ENCODE peak calls at places on chromosomes 6 and 20, in nine cellular contexts. One of them, this sample, is unnamed. For H3K4me1, the result is how much of the 10 kb centered on the place peaks cover.

GRCh38 chr6:72621243-72622093 is at the start of gene KCNQ5:
- DNase-seq in prostate gland: no peak
- DNase-seq in body of pancreas: peak
- DNase-seq in A549: peak
- DNase-seq in CD4-positive, alpha-beta memory T cell: peak
- DNase-seq in pancreas: peak
- DNase-seq in effector memory CD4-positive, alpha-beta T cell: no peak
- DNase-seq in A673: peak
- DNase-seq in PC-9: peak
- DNase-seq in this sample: no peak

GRCh38 chr6:193773-194310 is 98.4 kb upstream of the DUSP22 start:
- DNase-seq in prostate gland: no peak
- DNase-seq in body of pancreas: no peak
- DNase-seq in A549: no peak
- DNase-seq in CD4-positive, alpha-beta memory T cell: peak
- DNase-seq in pancreas: no peak
- DNase-seq in effector memory CD4-positive, alpha-beta T cell: no peak
- DNase-seq in A673: no peak
- DNase-seq in PC-9: no peak
- DNase-seq in this sample: no peak

GRCh38 chr20:46683939-46684750 is 5.1 kb downstream of the TP53RK start:
- DNase-seq in prostate gland: peak
- DNase-seq in body of pancreas: peak
- DNase-seq in A549: no peak
- DNase-seq in CD4-positive, alpha-beta memory T cell: no peak
- DNase-seq in pancreas: peak
- DNase-seq in effector memory CD4-positive, alpha-beta T cell: no peak
- DNase-seq in A673: peak
- DNase-seq in PC-9: peak
- DNase-seq in this sample: peak

GRCh38 chr6:16760536-16761468 is at the start of gene ATXN1:
- DNase-seq in prostate gland: peak
- DNase-seq in body of pancreas: peak
- DNase-seq in A549: peak
- DNase-seq in CD4-positive, alpha-beta memory T cell: no peak
- DNase-seq in pancreas: peak
- DNase-seq in effector memory CD4-positive, alpha-beta T cell: peak
- DNase-seq in A673: peak
- DNase-seq in PC-9: peak
- DNase-seq in this sample: peak

GRCh38 chr20:51763965-51764602 is 4.1 kb downstream of the ATP9A start:
- DNase-seq in prostate gland: no peak
- DNase-seq in body of pancreas: no peak
- DNase-seq in A549: peak
- DNase-seq in CD4-positive, alpha-beta memory T cell: no peak
- DNase-seq in pancreas: no peak
- DNase-seq in effector memory CD4-positive, alpha-beta T cell: no peak
- DNase-seq in A673: no peak
- DNase-seq in PC-9: no peak
- DNase-seq in this sample: no peak

GRCh38 chr20:30815577-30816181 is 441.8 kb upstream of the DEFB115 start:
- DNase-seq in prostate gland: no peak
- DNase-seq in body of pancreas: no peak
- DNase-seq in A549: no peak
- DNase-seq in CD4-positive, alpha-beta memory T cell: no peak
- DNase-seq in pancreas: no peak
- DNase-seq in effector memory CD4-positive, alpha-beta T cell: no peak
- DNase-seq in A673: no peak
- DNase-seq in PC-9: no peak
- DNase-seq in this sample: no peak

GRCh38 chr6:166258854-166259276 is 49.3 kb downstream of the PRR18 start:
- DNase-seq in prostate gland: no peak
- DNase-seq in body of pancreas: no peak
- DNase-seq in A549: no peak
- DNase-seq in CD4-positive, alpha-beta memory T cell: no peak
- DNase-seq in pancreas: no peak
- DNase-seq in effector memory CD4-positive, alpha-beta T cell: peak
- DNase-seq in A673: no peak
- DNase-seq in PC-9: peak
- DNase-seq in this sample: peak

GRCh38 chr20:47926731-47927130 is 141.4 kb upstream of the SULF2 start:
- DNase-seq in prostate gland: no peak
- DNase-seq in body of pancreas: no peak
- DNase-seq in A549: no peak
- DNase-seq in CD4-positive, alpha-beta memory T cell: no peak
- DNase-seq in pancreas: no peak
- DNase-seq in effector memory CD4-positive, alpha-beta T cell: no peak
- DNase-seq in A673: no peak
- DNase-seq in PC-9: no peak
- DNase-seq in this sample: no peak

GRCh38 chr20:32682508-32682987 is 8.8 kb upstream of the C20orf203 start:
- DNase-seq in prostate gland: no peak
- DNase-seq in body of pancreas: no peak
- DNase-seq in A549: no peak
- DNase-seq in CD4-positive, alpha-beta memory T cell: no peak
- DNase-seq in pancreas: no peak
- DNase-seq in effector memory CD4-positive, alpha-beta T cell: no peak
- DNase-seq in A673: no peak
- DNase-seq in PC-9: no peak
- DNase-seq in this sample: no peak
- H3K4me1 ChIP-seq in prostate gland: under half
- H3K4me1 ChIP-seq in body of pancreas: under half
- H3K4me1 ChIP-seq in A549: under half
- H3K4me1 ChIP-seq in CD4-positive, alpha-beta memory T cell: under half
- H3K4me1 ChIP-seq in pancreas: under half
- H3K4me1 ChIP-seq in effector memory CD4-positive, alpha-beta T cell: under half
- H3K4me1 ChIP-seq in A673: under half
- H3K4me1 ChIP-seq in PC-9: under half
- H3K4me1 ChIP-seq in this sample: under half

GRCh38 chr20:50112512-50113419 is at the start of gene UBE2V1:
- DNase-seq in prostate gland: peak
- DNase-seq in body of pancreas: peak
- DNase-seq in A549: peak
- DNase-seq in CD4-positive, alpha-beta memory T cell: peak
- DNase-seq in pancreas: peak
- DNase-seq in effector memory CD4-positive, alpha-beta T cell: peak
- DNase-seq in A673: peak
- DNase-seq in PC-9: peak
- DNase-seq in this sample: peak

GRCh38 chr20:50115591-50116367 is 2.8 kb upstream of the UBE2V1 start:
- DNase-seq in prostate gland: peak
- DNase-seq in body of pancreas: peak
- DNase-seq in A549: peak
- DNase-seq in CD4-positive, alpha-beta memory T cell: peak
- DNase-seq in pancreas: peak
- DNase-seq in effector memory CD4-positive, alpha-beta T cell: peak
- DNase-seq in A673: peak
- DNase-seq in PC-9: peak
- DNase-seq in this sample: peak

GRCh38 chr20:50116368-50116999 is 3.5 kb upstream of the UBE2V1 start:
- DNase-seq in prostate gland: no peak
- DNase-seq in body of pancreas: peak
- DNase-seq in A549: no peak
- DNase-seq in CD4-positive, alpha-beta memory T cell: no peak
- DNase-seq in pancreas: no peak
- DNase-seq in effector memory CD4-positive, alpha-beta T cell: no peak
- DNase-seq in A673: no peak
- DNase-seq in PC-9: no peak
- DNase-seq in this sample: peak

GRCh38 chr20:50113420-50114224 is 672 bp upstream of the UBE2V1 start:
- DNase-seq in prostate gland: no peak
- DNase-seq in body of pancreas: no peak
- DNase-seq in A549: no peak
- DNase-seq in CD4-positive, alpha-beta memory T cell: no peak
- DNase-seq in pancreas: no peak
- DNase-seq in effector memory CD4-positive, alpha-beta T cell: no peak
- DNase-seq in A673: no peak
- DNase-seq in PC-9: no peak
- DNase-seq in this sample: peak

GRCh38 chr20:50115041-50115512 is 2.1 kb upstream of the UBE2V1 start:
- DNase-seq in prostate gland: no peak
- DNase-seq in body of pancreas: no peak
- DNase-seq in A549: no peak
- DNase-seq in CD4-positive, alpha-beta memory T cell: no peak
- DNase-seq in pancreas: no peak
- DNase-seq in effector memory CD4-positive, alpha-beta T cell: no peak
- DNase-seq in A673: no peak
- DNase-seq in PC-9: no peak
- DNase-seq in this sample: no peak
- H3K4me1 ChIP-seq in prostate gland: under half
- H3K4me1 ChIP-seq in body of pancreas: half or more
- H3K4me1 ChIP-seq in A549: under half
- H3K4me1 ChIP-seq in CD4-positive, alpha-beta memory T cell: half or more
- H3K4me1 ChIP-seq in pancreas: under half
- H3K4me1 ChIP-seq in effector memory CD4-positive, alpha-beta T cell: under half
- H3K4me1 ChIP-seq in A673: under half
- H3K4me1 ChIP-seq in PC-9: under half
- H3K4me1 ChIP-seq in this sample: under half

GRCh38 chr20:44471481-44471882 is 4.2 kb upstream of the TTPAL start:
- DNase-seq in prostate gland: no peak
- DNase-seq in body of pancreas: no peak
- DNase-seq in A549: peak
- DNase-seq in CD4-positive, alpha-beta memory T cell: no peak
- DNase-seq in pancreas: no peak
- DNase-seq in effector memory CD4-positive, alpha-beta T cell: no peak
- DNase-seq in A673: peak
- DNase-seq in PC-9: no peak
- DNase-seq in this sample: no peak
- H3K4me1 ChIP-seq in prostate gland: under half
- H3K4me1 ChIP-seq in body of pancreas: under half
- H3K4me1 ChIP-seq in A549: under half
- H3K4me1 ChIP-seq in CD4-positive, alpha-beta memory T cell: under half
- H3K4me1 ChIP-seq in pancreas: under half
- H3K4me1 ChIP-seq in effector memory CD4-positive, alpha-beta T cell: under half
- H3K4me1 ChIP-seq in A673: under half
- H3K4me1 ChIP-seq in PC-9: under half
- H3K4me1 ChIP-seq in this sample: under half

DNA sequence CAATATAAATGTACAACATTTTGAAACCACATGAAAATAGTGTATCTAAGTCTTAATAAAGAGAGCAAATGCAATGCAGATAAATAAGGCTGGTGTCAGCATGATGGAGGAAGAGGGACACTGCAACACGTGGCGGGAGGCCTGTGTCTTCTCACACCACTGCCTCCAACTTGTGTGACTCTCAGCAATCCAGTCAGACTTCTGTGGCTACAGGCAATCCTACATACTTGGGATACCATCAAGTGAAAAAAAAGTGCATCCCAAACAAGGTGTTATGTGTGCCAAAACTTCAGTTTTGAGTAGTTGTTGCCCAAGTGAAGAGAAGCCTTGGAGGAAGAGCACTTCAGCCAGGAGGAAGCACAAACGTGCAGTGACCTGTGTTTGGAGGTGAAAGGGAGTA is 68.6 kb downstream of the PKIB start:
- DNase-seq in prostate gland: no peak
- DNase-seq in body of pancreas: no peak
- DNase-seq in A549: no peak
- DNase-seq in CD4-positive, alpha-beta memory T cell: no peak
- DNase-seq in pancreas: no peak
- DNase-seq in effector memory CD4-positive, alpha-beta T cell: no peak
- DNase-seq in A673: no peak
- DNase-seq in PC-9: no peak
- DNase-seq in this sample: no peak
- H3K4me1 ChIP-seq in prostate gland: under half
- H3K4me1 ChIP-seq in body of pancreas: under half
- H3K4me1 ChIP-seq in A549: under half
- H3K4me1 ChIP-seq in CD4-positive, alpha-beta memory T cell: under half
- H3K4me1 ChIP-seq in pancreas: under half
- H3K4me1 ChIP-seq in effector memory CD4-positive, alpha-beta T cell: under half
- H3K4me1 ChIP-seq in A673: under half
- H3K4me1 ChIP-seq in PC-9: under half
- H3K4me1 ChIP-seq in this sample: under half

GRCh38 chr20:57393321-57394086 is 2.3 kb downstream of the RBM38 start:
- DNase-seq in prostate gland: no peak
- DNase-seq in body of pancreas: no peak
- DNase-seq in A549: no peak
- DNase-seq in CD4-positive, alpha-beta memory T cell: no peak
- DNase-seq in pancreas: peak
- DNase-seq in effector memory CD4-positive, alpha-beta T cell: no peak
- DNase-seq in A673: no peak
- DNase-seq in PC-9: peak
- DNase-seq in this sample: no peak
- H3K4me1 ChIP-seq in prostate gland: under half
- H3K4me1 ChIP-seq in body of pancreas: under half
- H3K4me1 ChIP-seq in A549: under half
- H3K4me1 ChIP-seq in CD4-positive, alpha-beta memory T cell: half or more
- H3K4me1 ChIP-seq in pancreas: under half
- H3K4me1 ChIP-seq in effector memory CD4-positive, alpha-beta T cell: half or more
- H3K4me1 ChIP-seq in A673: under half
- H3K4me1 ChIP-seq in PC-9: under half
- H3K4me1 ChIP-seq in this sample: under half

DNA sequence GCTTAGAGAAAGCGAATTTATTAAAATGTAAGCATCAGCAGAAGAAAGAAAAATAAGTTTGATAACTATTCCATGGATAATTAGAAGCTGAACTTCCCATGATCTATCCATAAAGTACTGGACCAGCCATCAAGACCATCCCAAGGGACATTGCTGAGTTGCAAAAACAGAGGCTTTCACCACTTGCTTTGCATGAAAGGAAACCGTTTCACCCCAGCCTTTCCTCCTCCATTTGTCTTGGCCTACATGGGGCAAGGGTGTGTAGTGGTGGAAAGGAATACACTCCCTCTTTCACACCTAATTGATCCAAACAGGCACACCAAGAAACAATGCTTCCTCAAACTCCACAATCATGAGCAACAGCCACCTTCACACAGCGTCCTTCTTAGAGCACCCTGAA is 10.4 kb downstream of the HIVEP2 start:
- DNase-seq in prostate gland: no peak
- DNase-seq in body of pancreas: no peak
- DNase-seq in A549: no peak
- DNase-seq in CD4-positive, alpha-beta memory T cell: no peak
- DNase-seq in pancreas: no peak
- DNase-seq in effector memory CD4-positive, alpha-beta T cell: no peak
- DNase-seq in A673: no peak
- DNase-seq in PC-9: no peak
- DNase-seq in this sample: no peak
- H3K4me1 ChIP-seq in prostate gland: under half
- H3K4me1 ChIP-seq in body of pancreas: under half
- H3K4me1 ChIP-seq in A549: under half
- H3K4me1 ChIP-seq in CD4-positive, alpha-beta memory T cell: half or more
- H3K4me1 ChIP-seq in pancreas: under half
- H3K4me1 ChIP-seq in effector memory CD4-positive, alpha-beta T cell: half or more
- H3K4me1 ChIP-seq in A673: under half
- H3K4me1 ChIP-seq in PC-9: under half
- H3K4me1 ChIP-seq in this sample: under half

GRCh38 chr6:36848658-36849441 is 9.6 kb upstream of the CPNE5 start:
- DNase-seq in prostate gland: peak
- DNase-seq in body of pancreas: peak
- DNase-seq in A549: no peak
- DNase-seq in CD4-positive, alpha-beta memory T cell: no peak
- DNase-seq in pancreas: peak
- DNase-seq in effector memory CD4-positive, alpha-beta T cell: no peak
- DNase-seq in A673: no peak
- DNase-seq in PC-9: peak
- DNase-seq in this sample: no peak
- H3K4me1 ChIP-seq in prostate gland: under half
- H3K4me1 ChIP-seq in body of pancreas: under half
- H3K4me1 ChIP-seq in A549: under half
- H3K4me1 ChIP-seq in CD4-positive, alpha-beta memory T cell: under half
- H3K4me1 ChIP-seq in pancreas: under half
- H3K4me1 ChIP-seq in effector memory CD4-positive, alpha-beta T cell: under half
- H3K4me1 ChIP-seq in A673: under half
- H3K4me1 ChIP-seq in PC-9: under half
- H3K4me1 ChIP-seq in this sample: under half

GRCh38 chr20:41076776-41077175 is 48.2 kb downstream of the TOP1 start:
- DNase-seq in prostate gland: no peak
- DNase-seq in body of pancreas: no peak
- DNase-seq in A549: no peak
- DNase-seq in CD4-positive, alpha-beta memory T cell: no peak
- DNase-seq in pancreas: no peak
- DNase-seq in effector memory CD4-positive, alpha-beta T cell: no peak
- DNase-seq in A673: no peak
- DNase-seq in PC-9: no peak
- DNase-seq in this sample: no peak
- H3K4me1 ChIP-seq in prostate gland: under half
- H3K4me1 ChIP-seq in body of pancreas: under half
- H3K4me1 ChIP-seq in A549: under half
- H3K4me1 ChIP-seq in CD4-positive, alpha-beta memory T cell: half or more
- H3K4me1 ChIP-seq in pancreas: under half
- H3K4me1 ChIP-seq in effector memory CD4-positive, alpha-beta T cell: under half
- H3K4me1 ChIP-seq in A673: under half
- H3K4me1 ChIP-seq in PC-9: under half
- H3K4me1 ChIP-seq in this sample: under half

This sample was measured in adrenal gland.